ENCODE peak calls at places on chromosomes 2 and 18, in eight cellular contexts. Z, O, D, A, U, M, N and L are unnamed samples.

GRCh38 chr2:209713219-209713618 is 58.4 kb upstream of the UNC80 start:
- DNase-seq in M (no peak), D (no peak), O (no peak), A (no peak), Z (no peak), N (no peak), U (no peak), L (no peak)

GRCh38 chr2:9388102-9388735 is 35.1 kb downstream of the ITGB1BP1 start:
- DNase-seq in O (no peak), A (no peak), N (no peak), Z (no peak), M (no peak), D (no peak), U (peak; percentile 73), L (peak; percentile 22)

GRCh38 chr18:58218111-58218510 is 174.1 kb downstream of the NEDD4L start:
- DNase-seq in D (no peak), U (no peak), O (peak; percentile 67), N (no peak), Z (no peak), A (peak; percentile 97), M (peak; percentile 30), L (no peak)

GRCh38 chr2:55912926-55913325 is 10.7 kb downstream of the EFEMP1 start:
- DNase-seq in M (no peak), N (no peak), Z (no peak), A (no peak), D (no peak), O (no peak), U (no peak), L (no peak)

GRCh38 chr2:133264951-133265949 is 303.0 kb downstream of the NCKAP5 start:
- DNase-seq in O (no peak), D (no peak), M (no peak), N (no peak), A (peak; percentile 61), Z (peak; percentile 29), U (no peak), L (peak; percentile 85)

GRCh38 chr2:15982285-15982967 is 42.1 kb downstream of the MYCN start:
- DNase-seq in A (no peak), Z (peak; percentile 77), D (no peak), O (no peak), N (no peak), M (no peak), U (no peak), L (peak; percentile 67)

GRCh38 chr2:174546519-174547506 is 50.8 kb downstream of the WIPF1 start:
- DNase-seq in D (peak; percentile 29), Z (peak; percentile 47), O (peak; percentile 43), U (peak; percentile 38), M (peak; percentile 43), N (peak; percentile 76), A (peak; percentile 45), L (peak; percentile 87)

GRCh38 chr2:126860395-126860794 is 38.3 kb upstream of the TEX51 start:
- DNase-seq in N (no peak), A (no peak), D (no peak), Z (no peak), M (no peak), U (no peak), O (no peak), L (peak; percentile 65)

GRCh38 chr18:55918449-55918848 is 330.5 kb upstream of the TCF4 start:
- DNase-seq in A (no peak), U (no peak), N (no peak), O (no peak), M (peak; percentile 31), Z (no peak), D (no peak), L (no peak)

GRCh38 chr2:117644403-117644802 is 170.1 kb upstream of the DDX18 start:
- DNase-seq in Z (no peak), A (no peak), M (no peak), U (no peak), N (no peak), D (no peak), O (no peak), L (peak; percentile 49)

GRCh38 chr2:42971947-42972736 is 179.8 kb upstream of the HAAO start:
- DNase-seq in U (peak; percentile 93), N (no peak), A (peak; percentile 24), Z (no peak), D (no peak), M (peak; percentile 63), O (peak; percentile 33), L (peak; percentile 27)

GRCh38 chr2:114922076-114922475 is 479.6 kb downstream of the DPP10 start:
- DNase-seq in U (no peak), D (no peak), Z (no peak), N (no peak), M (no peak), O (no peak), A (no peak), L (no peak)

GRCh38 chr2:228589115-228589514 is 407.6 kb upstream of the SPHKAP start:
- DNase-seq in A (peak; percentile 63), Z (no peak), O (no peak), D (no peak), M (no peak), U (no peak), N (no peak), L (no peak)

GRCh38 chr18:74139414-74139813 is 8.2 kb downstream of the FBXO15 start:
- DNase-seq in A (no peak), Z (no peak), M (peak; percentile 23), N (no peak), D (no peak), U (no peak), O (no peak), L (no peak)

GRCh38 chr2:158783923-158784322 is 11.2 kb upstream of the DAPL1 start:
- DNase-seq in Z (no peak), M (no peak), A (no peak), U (no peak), O (no peak), N (no peak), D (no peak), L (no peak)

GRCh38 chr2:40038646-40039045 is 259.6 kb upstream of the THUMPD2 start:
- DNase-seq in Z (no peak), N (no peak), A (no peak), D (no peak), O (peak; percentile 46), M (peak; percentile 54), U (no peak), L (no peak)

GRCh38 chr2:181190711-181191110 is 210.3 kb downstream of the UBE2E3 start:
- DNase-seq in U (no peak), N (no peak), O (no peak), Z (no peak), A (no peak), M (no peak), D (no peak), L (no peak)

GRCh38 chr2:24945907-24946306 is 25.8 kb downstream of the DNAJC27 start:
- DNase-seq in Z (no peak), D (no peak), M (peak; percentile 61), A (peak; percentile 49), N (no peak), U (no peak), O (peak; percentile 14), L (no peak)

GRCh38 chr2:104056451-104056850 is 797.5 kb upstream of the POU3F3 start:
- DNase-seq in N (no peak), M (no peak), A (no peak), U (no peak), Z (no peak), D (no peak), O (no peak), L (no peak)

GRCh38 chr2:9980520-9980919 is 29.0 kb downstream of the GRHL1 start:
- DNase-seq in A (no peak), M (no peak), O (no peak), N (no peak), D (no peak), U (no peak), Z (no peak), L (no peak)

GRCh38 chr2:148519013-148519412 is 125.5 kb upstream of the EPC2 start:
- DNase-seq in U (no peak), Z (no peak), M (no peak), N (no peak), O (no peak), A (no peak), D (no peak), L (no peak)

GRCh38 chr2:4445821-4446220 is 742.4 kb downstream of the DCDC2C start:
- DNase-seq in D (no peak), M (no peak), O (no peak), A (no peak), U (no peak), N (no peak), Z (no peak), L (no peak)

GRCh38 chr2:200509608-200510433 is at the start of gene KCTD18:
- DNase-seq in A (peak; percentile 89), U (peak; percentile 84), N (peak; percentile 89), D (peak; percentile 46), M (peak; percentile 80), Z (peak; percentile 98), O (peak; percentile 85), L (peak; percentile 99)

GRCh38 chr2:68365087-68365486 is at the start of gene PLEK:
- DNase-seq in O (no peak), A (no peak), Z (no peak), U (no peak), D (no peak), M (no peak), N (no peak), L (no peak)

GRCh38 chr2:231563378-231563961 is 29.2 kb upstream of the TEX44 start:
- DNase-seq in Z (peak; percentile 88), A (peak; percentile 65), U (peak; percentile 34), D (peak; percentile 65), M (peak; percentile 57), O (peak; percentile 61), N (peak; percentile 78), L (peak; percentile 92)

GRCh38 chr2:239441261-239441701 is 40.5 kb upstream of the HDAC4 start:
- DNase-seq in U (no peak), Z (no peak), N (no peak), D (no peak), O (peak; percentile 12), M (no peak), A (no peak), L (no peak)

GRCh38 chr2:104976603-104977120 is 61.2 kb upstream of the MRPS9 start:
- DNase-seq in Z (peak; percentile 9), D (peak; percentile 40), N (peak; percentile 43), M (no peak), O (no peak), U (peak; percentile 33), A (peak; percentile 49), L (no peak)

GRCh38 chr2:18987592-18988073 is 370.8 kb downstream of the OSR1 start:
- DNase-seq in D (peak; percentile 44), U (peak; percentile 34), O (peak; percentile 93), A (peak; percentile 96), M (peak; percentile 95), N (no peak), Z (no peak), L (no peak)
- TF ChIP-seq CTCF in D (no peak), U (peak; percentile 14), O (no peak), A (peak; percentile 59), M (peak; percentile 44), N (no peak), Z (peak; percentile 58), L (peak; percentile 26)

GRCh38 chr18:59919026-59919425 is 19.2 kb downstream of the PMAIP1 start:
- DNase-seq in U (no peak), N (no peak), D (no peak), M (no peak), Z (no peak), A (no peak), O (no peak), L (no peak)
- H2AFZ ChIP-seq in U (no peak overlapping the region), N (peak overlapping the region; percentile 91), D (peak overlapping the region; percentile 24), M (no peak overlapping the region), Z (peak overlapping the region; percentile 78), A (peak overlapping the region; percentile 14), O (no peak overlapping the region), L (no peak overlapping the region)

GRCh38 chr2:31397099-31397498 is 17.4 kb downstream of the XDH start:
- DNase-seq in N (no peak), M (no peak), O (no peak), D (no peak), Z (no peak), U (no peak), A (no peak), L (no peak)
- TF ChIP-seq CTCF in N (no peak), M (no peak), O (no peak), D (no peak), Z (no peak), U (no peak), A (no peak), L (no peak)

GRCh38 chr18:14086459-14087231 is 45.6 kb downstream of the ZNF519 start:
- DNase-seq in M (peak; percentile 37), U (peak; percentile 50), N (peak; percentile 32), D (no peak), Z (peak; percentile 45), O (peak; percentile 59), A (peak; percentile 63), L (peak; percentile 63)
- H2AFZ ChIP-seq in M (peak overlapping the region; percentile 74), U (no peak overlapping the region), N (no peak overlapping the region), D (no peak overlapping the region), Z (no peak overlapping the region), O (no peak overlapping the region), A (peak overlapping the region; percentile 48), L (peak overlapping the region; percentile 62)